ENCODE peak calls at places on chromosomes 11 and 22, in four cellular contexts. Z is thyroid gland, Q is body of pancreas, F is esophagus squamous epithelium. C is an unnamed sample.

GRCh38 chr11:93515438-93515837 is 27.8 kb downstream of the SMCO4 start:
- DNase-seq in Z (no peak), F (no peak), Q (no peak), C (no peak)

GRCh38 chr11:66910016-66910415 is 48.2 kb downstream of the PC start:
- DNase-seq in Z (no peak), Q (no peak), F (no peak), C (no peak)

GRCh38 chr11:64028398-64029115 is 7.2 kb upstream of the FLRT1 start:
- DNase-seq in Z (peak; percentile 63), F (no peak), Q (peak; percentile 16), C (no peak)

GRCh38 chr11:11981840-11982239 is 26.6 kb downstream of the DKK3 start:
- DNase-seq in F (no peak), Q (no peak), Z (no peak), C (no peak)

GRCh38 chr22:49934891-49935557 is 16.6 kb downstream of the CRELD2 start:
- DNase-seq in F (no peak), Z (peak; percentile 85), Q (peak; percentile 86), C (peak; percentile 66)

GRCh38 chr22:32810241-32811133 is 9.0 kb downstream of the TIMP3 start:
- DNase-seq in Z (no peak), F (no peak), Q (no peak), C (no peak)

GRCh38 chr11:69337211-69337721 is 43.3 kb downstream of the MYEOV start:
- DNase-seq in Q (peak; percentile 88), Z (no peak), F (no peak), C (no peak)

GRCh38 chr11:34595391-34595790 is 25.5 kb upstream of the EHF start:
- DNase-seq in F (no peak), Q (no peak), Z (no peak), C (no peak)

GRCh38 chr11:63262562-63262961 is 19.2 kb upstream of the SLC22A25 start:
- DNase-seq in F (no peak), Z (peak; percentile 19), Q (no peak), C (no peak)

GRCh38 chr11:92886243-92886905 is 83.1 kb upstream of the MTNR1B start:
- DNase-seq in Q (peak; percentile 57), Z (peak; percentile 30), F (no peak), C (peak; percentile 74)

GRCh38 chr11:56509439-56509838 is 18.3 kb upstream of the OR5M8 start:
- DNase-seq in F (no peak), Z (no peak), Q (no peak), C (no peak)

GRCh38 chr11:46914363-46914762 is 4.0 kb downstream of the LRP4 start:
- DNase-seq in F (no peak), Z (peak; percentile 83), Q (no peak), C (no peak)

GRCh38 chr11:67279589-67280340 is 9.3 kb upstream of the ANKRD13D start:
- DNase-seq in F (no peak), Z (no peak), Q (no peak), C (no peak)

GRCh38 chr22:32407332-32407731 is 4.7 kb downstream of the RTCB start:
- DNase-seq in F (no peak), Z (no peak), Q (no peak), C (no peak)

GRCh38 chr11:13114566-13115465 is 105.7 kb downstream of the RASSF10 start:
- DNase-seq in F (no peak), Z (peak; percentile 54), Q (peak; percentile 59), C (peak; percentile 19)

GRCh38 chr11:85774256-85775097 is 36.5 kb downstream of the SYTL2 start:
- DNase-seq in F (no peak), Z (no peak), Q (no peak), C (no peak)

GRCh38 chr11:3674189-3674588 is 3.0 kb upstream of the CHRNA10 start:
- DNase-seq in Q (no peak), Z (no peak), F (no peak), C (no peak)

GRCh38 chr22:32752868-32753520 is 48.5 kb upstream of the TIMP3 start:
- DNase-seq in Q (no peak), F (no peak), Z (no peak), C (peak; percentile 40)

GRCh38 chr11:47442514-47442913 is 6.4 kb downstream of the RAPSN start:
- DNase-seq in Q (no peak), F (no peak), Z (peak; percentile 86), C (no peak)

GRCh38 chr22:21731503-21731902 is 4.1 kb downstream of the YPEL1 start:
- DNase-seq in Q (no peak), F (no peak), Z (no peak), C (no peak)

GRCh38 chr11:2533642-2534115 is 88.9 kb downstream of the KCNQ1 start:
- DNase-seq in F (no peak), Q (peak; percentile 75), Z (peak; percentile 3), C (peak; percentile 92)

GRCh38 chr11:12503886-12504285 is 126.5 kb downstream of the PARVA start:
- DNase-seq in F (no peak), Q (no peak), Z (no peak), C (no peak)

GRCh38 chr11:75204012-75204674 is 36.4 kb upstream of the TPBGL start:
- DNase-seq in Q (no peak), Z (no peak), F (no peak), C (no peak)

GRCh38 chr11:88179141-88179540 is 3.9 kb upstream of the RAB38 start:
- DNase-seq in Z (no peak), F (no peak), Q (no peak), C (no peak)

GRCh38 chr11:68632802-68633201 is 51.5 kb upstream of the GAL start:
- DNase-seq in Q (peak; percentile 45), F (no peak), Z (peak; percentile 49), C (peak; percentile 82)

GRCh38 chr11:128859563-128860441 is 7.3 kb downstream of the KCNJ1 start:
- DNase-seq in Q (peak; percentile 90), Z (peak; percentile 88), F (peak; percentile 41), C (peak; percentile 58)

GRCh38 chr11:116109228-116109627 is 605.0 kb upstream of the CADM1 start:
- DNase-seq in Z (no peak), F (no peak), Q (no peak), C (peak; percentile 20)

GRCh38 chr22:43847376-43848289 is 14.7 kb downstream of the SULT4A1 start:
- DNase-seq in Z (no peak), F (no peak), Q (no peak), C (no peak)

GRCh38 chr22:30015229-30015797 is 65.0 kb upstream of the HORMAD2 start:
- DNase-seq in Z (no peak), F (no peak), Q (no peak), C (no peak)

GRCh38 chr11:130636672-130637463 is 188.4 kb downstream of the ADAMTS15 start:
- DNase-seq in Q (no peak), Z (no peak), F (no peak), C (peak; percentile 31)

GRCh38 chr11:84103096-84103495 is 816.9 kb upstream of the CCDC90B start:
- DNase-seq in Q (no peak), Z (no peak), F (no peak), C (no peak)

GRCh38 chr11:70464509-70465361 is 66.4 kb downstream of the CTTN start:
- DNase-seq in Q (no peak), Z (no peak), F (no peak), C (no peak)

GRCh38 chr22:37979782-37980181 is 4.6 kb downstream of the SOX10 start:
- DNase-seq in Q (no peak), Z (no peak), F (no peak), C (no peak)
- H3K4me3 ChIP-seq in Q (no peak overlapping the region), Z (no peak overlapping the region), F (no peak overlapping the region), C (no peak overlapping the region)

DNA sequence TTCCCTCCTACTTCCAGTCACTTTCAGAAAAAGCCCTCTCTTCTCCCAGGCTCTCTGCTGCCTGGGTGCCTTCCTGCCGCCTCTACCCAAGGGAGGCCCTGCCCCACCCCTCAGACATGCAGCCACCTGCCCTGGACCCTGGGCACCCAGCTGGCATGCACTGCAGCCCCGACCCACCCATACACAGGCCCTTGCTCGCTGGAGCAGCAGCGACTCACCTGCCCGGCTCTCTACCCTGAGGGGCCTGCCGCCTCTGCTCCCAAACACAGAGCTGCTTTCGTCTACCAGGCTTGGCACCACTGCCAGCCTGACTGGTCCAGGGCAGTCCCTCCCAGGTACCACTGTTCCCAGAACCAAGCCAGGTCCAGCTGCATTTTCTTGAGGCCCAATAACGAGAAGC is 1.2 kb upstream of the TSSK2 start:
- DNase-seq in Z (no peak), Q (no peak), F (no peak), C (no peak)
- TF ChIP-seq POLR2A in Z (no peak), Q (no peak), F (no peak), C (no peak)

GRCh38 chr22:46792841-46793261 is 30.4 kb downstream of the TBC1D22A start:
- DNase-seq in Q (no peak), Z (no peak), F (no peak), C (no peak)

GRCh38 chr22:46792061-46792796 is 29.8 kb downstream of the TBC1D22A start:
- DNase-seq in Q (no peak), Z (no peak), F (no peak), C (no peak)

GRCh38 chr22:46789992-46790391 is 27.5 kb downstream of the TBC1D22A start:
- DNase-seq in Z (no peak), Q (no peak), F (no peak), C (no peak)

GRCh38 chr22:46793497-46793896 is 31.0 kb downstream of the TBC1D22A start:
- DNase-seq in Q (no peak), F (no peak), Z (no peak), C (no peak)

DNA sequence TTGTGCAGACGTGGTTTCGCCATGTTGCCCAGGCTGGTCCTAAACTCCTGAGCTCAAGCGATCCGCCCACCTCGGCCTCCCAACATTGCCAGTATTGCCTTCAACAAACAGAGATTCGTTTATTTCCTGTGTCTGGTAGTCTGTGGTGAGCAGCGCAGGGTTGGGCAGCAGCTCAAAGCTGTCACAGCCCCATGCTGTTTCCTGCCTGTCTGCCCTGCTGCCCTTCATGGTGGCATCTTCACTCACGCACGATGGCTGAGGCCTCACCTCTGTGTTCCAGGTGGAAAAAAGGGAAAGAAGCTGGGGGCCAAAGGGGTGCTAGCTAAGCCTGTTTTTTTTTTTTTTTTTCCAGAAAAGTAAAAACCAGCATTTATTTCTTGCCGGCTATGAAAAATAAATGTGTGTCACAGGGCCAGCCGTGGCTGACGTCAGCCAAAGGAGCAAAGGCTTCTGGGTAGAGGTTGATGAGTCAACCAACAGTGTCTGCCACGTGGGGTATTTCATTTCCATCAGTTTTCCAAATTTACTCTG is 28.8 kb downstream of the TBC1D22A start:
- DNase-seq in F (no peak), Q (peak; percentile 45), Z (peak; percentile 30), C (peak; percentile 91)
- H3K4me3 ChIP-seq in F (peak overlapping the region; percentile 18), Q (no peak overlapping the region), Z (no peak overlapping the region), C (peak overlapping the region; percentile 44)

GRCh38 chr22:40719599-40719998 is 40.3 kb downstream of the MCHR1 start:
- DNase-seq in Z (no peak), Q (no peak), F (no peak), C (no peak)

GRCh38 chr22:40718250-40719204 is 39.2 kb downstream of the MCHR1 start:
- DNase-seq in F (no peak), Q (no peak), Z (no peak), C (no peak)

GRCh38 chr22:40714514-40714966 is 35.3 kb downstream of the MCHR1 start:
- DNase-seq in F (no peak), Z (peak; percentile 77), Q (no peak), C (no peak)

GRCh38 chr22:40712311-40712710 is 33.0 kb downstream of the MCHR1 start:
- DNase-seq in F (no peak), Z (peak; percentile 51), Q (no peak), C (no peak)

GRCh38 chr22:40716116-40716515 is 36.8 kb downstream of the MCHR1 start:
- DNase-seq in Z (no peak), F (no peak), Q (no peak), C (no peak)
- TF ChIP-seq POLR2A in Z (no peak), F (no peak), Q (no peak), C (no peak)